ENCODE peak calls at places on chromosomes 1 and 21, in five cellular contexts. L is CD8-positive, alpha-beta T cell; H is HL-60; N is mammary epithelial cell; U is ascending aorta. V is an unnamed sample.

GRCh38 chr1:94926915-94927404 is at the start of gene CNN3:
- DNase-seq in N (peak), L (peak), U (peak), H (no peak), V (no peak)

GRCh38 chr1:119027759-119028158 is 39.6 kb upstream of the TBX15 start:
- DNase-seq in L (no peak), U (no peak), N (peak), H (no peak), V (no peak)

GRCh38 chr1:200971955-200972711 is 51.4 kb downstream of the KIF21B start:
- DNase-seq in U (peak), H (peak), L (peak), N (peak), V (peak)

GRCh38 chr21:39822042-39822441 is 45.2 kb upstream of the PCP4 start:
- DNase-seq in L (no peak), U (no peak), H (no peak), N (no peak), V (no peak)

GRCh38 chr1:18783705-18784522 is 75.5 kb downstream of the TAS1R2 start:
- DNase-seq in N (no peak), U (no peak), H (no peak), L (no peak), V (no peak)

GRCh38 chr1:10755977-10756521 is 40.4 kb downstream of the CASZ1 start:
- DNase-seq in L (peak), H (peak), U (no peak), N (peak), V (no peak)

GRCh38 chr1:77031101-77031662 is 163.9 kb downstream of the ST6GALNAC5 start:
- DNase-seq in L (no peak), U (no peak), H (no peak), N (peak), V (peak)

GRCh38 chr1:235919797-235920475 is 53.2 kb upstream of the LYST start:
- DNase-seq in H (no peak), L (no peak), U (no peak), N (peak), V (peak)

GRCh38 chr21:42220138-42220701 is 1.3 kb downstream of the ABCG1 start:
- DNase-seq in N (peak), U (peak), L (peak), H (peak), V (peak)

GRCh38 chr21:45260191-45260795 is 27.4 kb downstream of the POFUT2 start:
- DNase-seq in N (no peak), H (no peak), U (no peak), L (no peak), V (no peak)

GRCh38 chr1:109197163-109198042 is 16.3 kb upstream of the SARS1 start:
- DNase-seq in H (no peak), L (no peak), U (peak), N (peak), V (peak)

GRCh38 chr1:12405325-12406217 is 175.7 kb downstream of the VPS13D start:
- DNase-seq in N (no peak), H (no peak), U (peak), L (no peak), V (no peak)

GRCh38 chr1:201253906-201254624 is 29.2 kb upstream of the PKP1 start:
- DNase-seq in H (no peak), L (peak), U (no peak), N (no peak), V (no peak)

GRCh38 chr1:192700834-192701271 is 64.9 kb downstream of the RGS13 start:
- DNase-seq in U (no peak), L (no peak), H (peak), N (peak), V (peak)

GRCh38 chr1:226624526-226624925 is 76.0 kb downstream of the STUM start:
- DNase-seq in H (no peak), N (peak), U (peak), L (no peak), V (peak)

DNA sequence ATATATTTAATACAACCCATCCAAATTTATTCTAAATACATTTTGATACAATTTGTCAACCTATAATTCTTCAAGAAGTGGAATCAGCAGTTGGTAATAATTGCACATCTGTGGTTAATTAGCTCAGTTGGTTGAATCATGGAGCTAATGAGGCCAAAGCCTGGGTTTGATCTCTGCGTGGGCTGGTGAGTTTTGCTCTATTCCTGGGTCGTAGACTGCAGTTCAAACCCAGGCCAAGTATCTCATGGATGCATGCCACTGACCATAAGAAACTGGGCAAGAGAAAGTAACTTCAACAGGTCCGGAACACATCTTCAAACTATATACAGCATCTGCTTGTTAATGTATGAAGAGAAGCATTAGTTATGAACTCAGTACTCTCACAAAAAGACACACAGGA is 779.7 kb downstream of the USP25 start:
- DNase-seq in N (no peak), U (no peak), H (no peak), L (no peak), V (no peak)
- H3K27ac ChIP-seq in N (no peak), U (no peak), H (no peak), L (no peak), V (no peak)

GRCh38 chr1:210475806-210476205 is 147.1 kb downstream of the HHAT start:
- DNase-seq in U (no peak), N (no peak), L (no peak), H (no peak), V (no peak)

GRCh38 chr1:210478820-210479219 is 150.1 kb downstream of the HHAT start:
- DNase-seq in H (no peak), U (no peak), N (no peak), L (no peak), V (no peak)

GRCh38 chr1:210482936-210483642 is 154.4 kb downstream of the HHAT start:
- DNase-seq in U (no peak), N (no peak), L (no peak), H (no peak), V (no peak)

DNA sequence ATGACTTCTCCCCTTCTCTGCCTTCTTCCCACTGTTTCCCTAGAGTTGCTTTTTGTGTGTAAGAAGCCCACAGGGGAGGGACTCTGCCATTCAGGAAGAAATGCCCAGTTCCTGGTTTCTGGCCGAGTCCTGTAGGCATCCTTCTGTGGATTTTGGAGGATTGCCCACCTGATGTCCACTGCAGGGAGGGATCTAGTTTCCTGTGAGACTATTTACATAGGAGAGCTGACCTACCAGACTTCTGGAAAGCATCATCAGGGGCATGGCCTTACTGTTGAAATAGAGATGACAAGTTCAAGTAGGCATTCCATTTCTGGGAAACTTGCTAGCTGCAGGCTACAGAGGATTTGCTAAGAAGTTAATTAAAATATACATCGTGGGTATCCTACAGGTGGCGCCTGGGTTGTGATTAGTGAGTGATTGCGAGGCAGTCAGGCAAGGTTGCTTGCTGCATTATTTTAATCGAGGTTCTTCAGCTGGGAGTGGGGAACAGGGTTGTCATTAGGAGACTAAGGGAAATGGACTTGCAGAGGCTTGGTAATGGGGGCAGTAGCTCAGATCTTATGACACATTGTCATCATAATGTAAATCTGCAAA is 148.7 kb downstream of the HHAT start:
- DNase-seq in L (no peak), H (no peak), U (no peak), N (no peak), V (no peak)
- TF ChIP-seq CTCF in L (no peak), H (no peak), U (no peak), N (no peak), V (peak)

DNA sequence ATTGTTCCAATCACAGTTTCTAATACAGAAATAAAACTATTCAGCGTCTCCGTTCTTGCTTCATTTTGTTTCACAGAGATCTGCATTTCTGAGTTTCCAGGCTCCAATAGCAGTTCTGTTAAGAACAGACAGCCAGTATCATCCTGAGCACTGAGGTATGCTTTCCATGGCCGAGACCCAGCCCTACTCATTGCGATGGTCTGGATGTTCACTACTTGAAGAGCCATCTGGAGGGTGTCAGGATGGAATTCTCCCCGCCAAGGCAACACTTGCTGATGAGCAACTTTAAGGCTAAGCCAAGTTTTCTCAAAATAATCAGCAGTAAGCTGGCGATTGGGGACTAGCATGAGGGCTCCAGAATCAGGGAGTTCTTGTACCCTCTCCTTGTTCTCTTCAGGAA is 7.7 kb upstream of the BCL2L15 start:
- DNase-seq in H (no peak), N (no peak), L (no peak), U (no peak), V (no peak)
- H3K27ac ChIP-seq in H (no peak), N (no peak), L (no peak), U (no peak), V (no peak)

DNA sequence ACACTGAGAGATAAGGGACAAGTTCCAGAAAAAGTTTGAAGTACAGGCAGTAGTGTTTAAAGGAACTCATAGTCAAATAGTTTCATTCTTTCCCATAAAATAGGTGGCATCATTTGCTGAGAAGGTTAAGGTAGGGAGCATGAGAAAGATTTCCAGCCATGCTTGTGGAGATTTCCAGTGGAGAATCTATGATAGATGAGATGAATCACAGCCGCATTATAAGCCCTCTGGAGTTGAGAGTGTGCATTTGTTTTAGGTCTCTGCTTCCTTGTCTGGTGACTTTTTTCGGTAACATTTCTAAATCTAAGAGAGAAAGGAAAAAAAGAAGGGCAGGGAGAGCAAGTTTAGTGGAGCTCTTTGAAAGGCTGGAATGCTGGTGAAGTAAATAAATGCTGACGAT is 108.7 kb downstream of the DISP1 start:
- DNase-seq in L (no peak), H (no peak), U (no peak), N (no peak), V (no peak)
- TF ChIP-seq CTCF in L (no peak), H (no peak), U (no peak), N (no peak), V (no peak)

GRCh38 chr1:150753416-150753815 is 12.2 kb downstream of the CTSS start:
- DNase-seq in L (no peak), N (no peak), H (no peak), U (no peak), V (no peak)
- H3K27ac ChIP-seq in L (no peak), N (no peak), H (no peak), U (no peak), V (no peak)

V was measured in foreskin keratinocyte.